ENCODE peak calls at places on chromosome 7, in seven cellular contexts. I, Q, H, X, L, N and V are unnamed samples.

GRCh38 chr7:20834656-20835055 is 48.0 kb upstream of the SP8 start:
- DNase-seq in I (no peak), N (no peak), Q (no peak), L (no peak), H (no peak), X (no peak), V (no peak)

GRCh38 chr7:96949766-96950165 is 55.6 kb upstream of the DLX6 start:
- DNase-seq in L (no peak), X (no peak), N (no peak), H (no peak), Q (no peak), I (no peak), V (no peak)

GRCh38 chr7:91692800-91693199 is 187.7 kb downstream of the MTERF1 start:
- DNase-seq in X (no peak), N (no peak), Q (no peak), I (no peak), H (no peak), L (no peak), V (no peak)

GRCh38 chr7:133545613-133546012 is 292.7 kb downstream of the EXOC4 start:
- DNase-seq in H (no peak), Q (peak), I (no peak), N (no peak), X (peak), L (no peak), V (no peak)

GRCh38 chr7:44748948-44749731 is 493 bp downstream of the ZMIZ2 start:
- DNase-seq in H (no peak), L (no peak), I (no peak), N (peak), Q (no peak), X (no peak), V (no peak)

GRCh38 chr7:132218876-132219275 is 357.4 kb downstream of the PLXNA4 start:
- DNase-seq in H (no peak), X (no peak), N (no peak), I (no peak), Q (no peak), L (no peak), V (peak)

GRCh38 chr7:41185851-41186250 is 517.0 kb downstream of the INHBA start:
- DNase-seq in Q (peak), I (no peak), H (no peak), N (no peak), L (no peak), X (no peak), V (no peak)

GRCh38 chr7:3264693-3265339 is 36.2 kb upstream of the SDK1 start:
- DNase-seq in L (no peak), X (no peak), H (no peak), N (no peak), Q (no peak), I (no peak), V (no peak)

GRCh38 chr7:104982773-104983619 is 31.0 kb upstream of the KMT2E start:
- DNase-seq in I (no peak), Q (no peak), H (no peak), L (no peak), X (no peak), N (no peak), V (no peak)

GRCh38 chr7:69465262-69465661 is 133.0 kb upstream of the AUTS2 start:
- DNase-seq in X (no peak), L (no peak), Q (no peak), N (peak), I (no peak), H (no peak), V (no peak)

GRCh38 chr7:8436965-8437364 is 3.6 kb downstream of the NXPH1 start:
- DNase-seq in I (no peak), H (no peak), Q (no peak), N (peak), X (no peak), L (peak), V (no peak)

GRCh38 chr7:71787513-71787912 is 624.6 kb downstream of the CALN1 start:
- DNase-seq in I (no peak), H (no peak), X (no peak), N (no peak), L (no peak), Q (no peak), V (no peak)

GRCh38 chr7:155992107-155992506 is 179.8 kb upstream of the SHH start:
- DNase-seq in L (no peak), H (no peak), I (no peak), N (no peak), X (no peak), Q (no peak), V (no peak)

GRCh38 chr7:16433568-16434122 is 12.3 kb upstream of the CRPPA start:
- DNase-seq in I (no peak), N (no peak), X (no peak), H (no peak), L (no peak), Q (no peak), V (no peak)

GRCh38 chr7:44291066-44291732 is 34.2 kb downstream of the CAMK2B start:
- DNase-seq in Q (no peak), X (peak), I (peak), L (no peak), N (peak), H (peak), V (no peak)

GRCh38 chr7:94394058-94394398 is 667 bp upstream of the COL1A2 start:
- DNase-seq in L (no peak), H (no peak), N (no peak), I (peak), Q (no peak), X (no peak), V (no peak)

GRCh38 chr7:48107926-48108472 is 18.9 kb downstream of the UPP1 start:
- DNase-seq in I (no peak), N (no peak), H (no peak), L (no peak), X (no peak), Q (no peak), V (no peak)

GRCh38 chr7:23941551-23941950 is 231.5 kb downstream of the STK31 start:
- DNase-seq in N (no peak), L (no peak), X (no peak), H (no peak), Q (no peak), I (no peak), V (no peak)

GRCh38 chr7:83305027-83305426 is 142.3 kb upstream of the PCLO start:
- DNase-seq in L (no peak), Q (peak), N (no peak), I (no peak), X (no peak), H (no peak), V (no peak)

GRCh38 chr7:44461387-44461786 is 29.1 kb downstream of the NUDCD3 start:
- DNase-seq in L (no peak), Q (peak), N (no peak), I (no peak), X (peak), H (no peak), V (no peak)

GRCh38 chr7:70072220-70072619 is 473.9 kb downstream of the AUTS2 start:
- DNase-seq in L (no peak), N (no peak), Q (no peak), X (no peak), H (no peak), I (no peak), V (no peak)

GRCh38 chr7:96061844-96062243 is 260.1 kb downstream of the SLC25A13 start:
- DNase-seq in L (no peak), Q (no peak), H (no peak), I (no peak), X (no peak), N (no peak), V (no peak)

GRCh38 chr7:116227678-116228239 is 17.4 kb downstream of the TES start:
- DNase-seq in I (no peak), N (no peak), X (peak), L (no peak), H (no peak), Q (peak), V (no peak)

GRCh38 chr7:91557789-91558396 is 293.7 kb downstream of the FZD1 start:
- DNase-seq in I (no peak), N (no peak), L (peak), H (no peak), Q (no peak), X (peak), V (no peak)

GRCh38 chr7:7157177-7157886 is 25.0 kb upstream of the C1GALT1 start:
- DNase-seq in I (no peak), L (no peak), H (no peak), Q (peak), X (peak), N (peak), V (no peak)

GRCh38 chr7:4763794-4764185 is 11.6 kb upstream of the AP5Z1 start:
- DNase-seq in N (no peak), L (no peak), Q (no peak), H (no peak), I (no peak), X (no peak), V (no peak)

GRCh38 chr7:94507462-94507861 is 2.1 kb upstream of the CASD1 start:
- DNase-seq in N (no peak), X (no peak), H (no peak), I (no peak), L (no peak), Q (no peak), V (no peak)

GRCh38 chr7:66571568-66571967 is 57.1 kb upstream of the KCTD7 start:
- DNase-seq in I (no peak), Q (no peak), N (no peak), X (no peak), H (no peak), L (no peak), V (no peak)

GRCh38 chr7:67398916-67399315 is 402.3 kb downstream of the TYW1 start:
- DNase-seq in L (no peak), H (no peak), N (no peak), I (no peak), X (no peak), Q (no peak), V (no peak)

GRCh38 chr7:112282476-112283188 is 76.1 kb downstream of the ZNF277 start:
- DNase-seq in X (no peak), I (no peak), H (no peak), N (no peak), Q (no peak), L (no peak), V (no peak)

GRCh38 chr7:152909280-152909679 is 149.7 kb downstream of the ACTR3B start:
- DNase-seq in H (no peak), X (no peak), L (no peak), Q (no peak), N (no peak), I (no peak), V (no peak)

GRCh38 chr7:691361-692045 is 35.0 kb upstream of the DNAAF5 start:
- DNase-seq in L (no peak), Q (no peak), I (no peak), X (no peak), N (no peak), H (no peak), V (no peak)

GRCh38 chr7:41045556-41046123 is 657.2 kb downstream of the INHBA start:
- DNase-seq in L (peak), H (peak), N (no peak), I (no peak), X (no peak), Q (no peak), V (no peak)

GRCh38 chr7:131480384-131481315 is 75.8 kb downstream of the PODXL start:
- DNase-seq in H (no peak), Q (no peak), L (no peak), N (no peak), I (no peak), X (peak), V (no peak)

GRCh38 chr7:156000601-156001396 is 188.5 kb upstream of the SHH start:
- DNase-seq in N (peak), I (no peak), X (no peak), H (no peak), L (no peak), Q (no peak), V (no peak)

GRCh38 chr7:132782777-132783633 is 206.7 kb upstream of the PLXNA4 start:
- DNase-seq in I (no peak), H (no peak), Q (peak), L (no peak), X (peak), N (no peak), V (no peak)

GRCh38 chr7:81515009-81515408 is 254.8 kb downstream of the HGF start:
- DNase-seq in I (no peak), L (no peak), N (no peak), X (peak), H (no peak), Q (peak), V (no peak)

GRCh38 chr7:636396-636795 is 90.1 kb upstream of the DNAAF5 start:
- DNase-seq in L (peak), N (no peak), Q (no peak), H (no peak), X (peak), I (peak), V (no peak)

DNA sequence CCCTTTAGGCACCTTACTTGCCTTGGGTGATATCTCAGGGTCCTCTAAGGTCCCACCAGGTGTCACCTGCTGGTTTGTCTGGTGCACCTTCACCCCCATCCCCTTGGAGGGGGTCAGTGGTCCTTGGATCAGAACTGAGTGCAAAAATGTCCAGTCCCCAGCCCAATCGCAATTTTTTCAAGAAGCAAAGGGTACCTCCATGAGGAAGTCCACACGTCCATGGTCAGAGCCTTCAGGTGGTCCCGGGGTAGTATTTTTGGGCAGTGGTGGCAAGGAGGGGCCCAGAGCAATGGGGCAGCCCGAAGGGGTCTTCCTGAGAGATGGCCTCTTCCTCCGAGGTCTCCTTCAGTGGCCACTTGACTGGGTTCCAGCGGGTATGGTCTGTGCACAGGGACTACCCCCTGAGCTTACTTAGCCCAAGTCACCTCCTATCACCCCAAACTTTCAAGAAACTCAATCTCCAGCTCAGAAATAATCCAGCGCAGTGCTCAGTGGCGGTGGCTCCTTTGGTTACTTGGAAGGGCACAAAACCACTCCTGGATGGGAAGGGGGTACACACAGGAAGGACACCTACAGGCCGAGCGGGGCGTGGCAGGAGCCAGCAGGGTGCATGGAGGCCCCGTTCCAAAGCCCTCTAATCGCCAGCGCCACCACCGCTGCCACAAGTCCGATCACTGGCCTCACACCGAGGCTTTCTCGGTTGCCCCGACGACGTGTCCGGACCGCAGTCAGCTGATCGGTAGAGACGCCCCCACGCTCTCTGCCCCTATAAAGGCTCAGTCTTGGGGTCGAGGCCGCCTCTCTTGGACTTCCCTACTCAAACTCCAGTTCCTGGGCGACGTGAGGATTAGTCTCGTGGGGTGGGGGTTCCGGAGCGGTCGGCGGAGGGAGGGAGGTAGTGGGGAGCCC is 4.5 kb downstream of the SAP25 start:
- DNase-seq in N (peak), X (no peak), Q (peak), I (peak), L (no peak), H (peak), V (no peak)
- TF ChIP-seq CTCF in N (peak), X (peak), Q (peak), I (peak), L (peak), H (peak), V (peak)

GRCh38 chr7:127550247-127550646 is 35.1 kb downstream of the GCC1 start:
- DNase-seq in N (no peak), L (no peak), Q (no peak), H (no peak), X (no peak), I (no peak), V (no peak)
- TF ChIP-seq CTCF in N (no peak), L (peak), Q (peak), H (no peak), X (peak), I (no peak), V (no peak)

GRCh38 chr7:25391295-25391861 is 163.1 kb upstream of the NPVF start:
- DNase-seq in N (no peak), Q (peak), I (no peak), X (peak), L (peak), H (no peak), V (no peak)
- TF ChIP-seq CTCF in N (peak), Q (peak), I (peak), X (peak), L (peak), H (peak), V (no peak)

DNA sequence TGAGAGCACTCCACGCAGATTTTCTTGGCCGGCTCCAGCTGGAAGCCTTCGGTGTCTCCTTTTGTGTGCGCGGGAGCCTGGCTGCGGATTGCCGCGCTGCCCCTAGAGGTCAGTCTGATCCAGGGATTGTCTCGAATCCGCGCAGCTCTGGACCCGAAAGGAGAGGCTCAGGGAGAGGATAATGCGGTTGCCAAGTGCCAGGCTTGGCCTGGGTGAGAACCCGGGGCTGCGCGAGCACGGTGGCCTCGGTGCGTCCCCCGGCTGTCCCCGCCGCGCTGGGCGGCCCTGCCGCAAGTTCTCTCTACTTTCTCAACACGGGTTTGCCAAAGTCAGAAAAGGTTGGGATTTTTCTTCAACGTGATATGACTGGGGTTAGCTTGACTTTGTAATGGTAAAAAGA is 140.9 kb downstream of the ADCYAP1R1 start:
- DNase-seq in Q (peak), N (peak), L (peak), X (no peak), H (peak), I (peak), V (no peak)
- TF ChIP-seq CTCF in Q (peak), N (peak), L (peak), X (peak), H (peak), I (peak), V (no peak)

GRCh38 chr7:146094356-146094755 is 22.2 kb upstream of the CNTNAP2 start:
- DNase-seq in N (no peak), L (no peak), I (no peak), H (no peak), Q (no peak), X (no peak), V (no peak)

DNA sequence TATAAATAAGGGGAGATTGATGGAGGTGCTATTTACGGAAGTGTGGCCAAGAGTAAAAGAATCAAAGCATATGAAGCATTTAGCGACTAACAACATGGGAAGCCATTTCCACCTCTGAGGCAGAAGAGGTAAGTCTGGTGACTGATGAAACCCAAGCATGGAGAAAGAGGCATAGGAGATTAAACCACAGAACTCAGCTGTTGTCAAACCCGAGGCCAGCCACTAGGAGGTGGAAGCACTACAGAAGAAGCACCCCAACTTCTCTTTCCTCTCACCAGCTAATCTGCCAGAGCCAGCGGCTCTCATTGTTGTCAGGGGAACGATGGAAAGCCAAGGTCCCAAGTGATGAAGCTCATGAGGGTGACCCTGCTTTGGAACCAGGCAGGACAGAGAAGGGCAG is 19.6 kb upstream of the CNTNAP2 start:
- DNase-seq in Q (no peak), L (no peak), I (no peak), N (no peak), H (no peak), X (no peak), V (no peak)
- TF ChIP-seq CTCF in Q (no peak), L (no peak), I (no peak), N (no peak), H (no peak), X (no peak), V (no peak)

GRCh38 chr7:22586806-22587180 is 86.8 kb upstream of the STEAP1B start:
- DNase-seq in I (no peak), H (no peak), Q (no peak), N (no peak), X (peak), L (no peak), V (no peak)
- TF ChIP-seq CTCF in I (peak), H (peak), Q (peak), N (no peak), X (peak), L (peak), V (no peak)

GRCh38 chr7:123067814-123068213 is 72.3 kb upstream of the TAS2R16 start:
- DNase-seq in I (no peak), X (no peak), H (no peak), N (no peak), Q (no peak), L (no peak), V (no peak)

GRCh38 chr7:123075838-123076462 is 80.5 kb upstream of the TAS2R16 start:
- DNase-seq in N (no peak), L (no peak), X (no peak), H (no peak), I (no peak), Q (no peak), V (no peak)

GRCh38 chr7:123070702-123071286 is 75.3 kb upstream of the TAS2R16 start:
- DNase-seq in X (no peak), Q (no peak), L (peak), H (no peak), I (no peak), N (no peak), V (no peak)
- TF ChIP-seq CTCF in X (peak), Q (no peak), L (peak), H (no peak), I (no peak), N (peak), V (no peak)

GRCh38 chr7:30924624-30925023 is 13.0 kb downstream of the AQP1 start:
- DNase-seq in Q (no peak), X (no peak), H (no peak), I (no peak), L (no peak), N (peak), V (peak)
- TF ChIP-seq CTCF in Q (no peak), X (no peak), H (no peak), I (no peak), L (no peak), N (no peak), V (no peak)